ENCODE peak calls at places on chromosomes 5 and 9, in six cellular contexts. One of them, this sample, is unnamed.

GRCh38 chr9:80664327-80665210 is 1024.8 kb downstream of the TLE1 start:
- DNase-seq in fibroblast of lung: no peak
- DNase-seq in cardiac muscle cell: no peak
- DNase-seq in GM12864: no peak
- DNase-seq in A549: peak
- DNase-seq in adrenal gland: no peak
- DNase-seq in this sample: no peak

GRCh38 chr5:179530069-179530998 is 20.0 kb upstream of the RUFY1 start:
- DNase-seq in fibroblast of lung: peak
- DNase-seq in cardiac muscle cell: peak
- DNase-seq in GM12864: no peak
- DNase-seq in A549: peak
- DNase-seq in adrenal gland: peak
- DNase-seq in this sample: no peak

GRCh38 chr9:115614931-115615401 is 497.0 kb upstream of the TNC start:
- DNase-seq in fibroblast of lung: no peak
- DNase-seq in cardiac muscle cell: no peak
- DNase-seq in GM12864: no peak
- DNase-seq in A549: peak
- DNase-seq in adrenal gland: no peak
- DNase-seq in this sample: no peak

GRCh38 chr9:69370430-69370829 is 45.4 kb downstream of the ENTREP1 start:
- DNase-seq in fibroblast of lung: no peak
- DNase-seq in cardiac muscle cell: no peak
- DNase-seq in GM12864: no peak
- DNase-seq in A549: no peak
- DNase-seq in adrenal gland: no peak
- DNase-seq in this sample: no peak

GRCh38 chr9:112327718-112328450 is 5.5 kb downstream of the PTBP3 start:
- DNase-seq in fibroblast of lung: no peak
- DNase-seq in cardiac muscle cell: no peak
- DNase-seq in GM12864: no peak
- DNase-seq in A549: no peak
- DNase-seq in adrenal gland: no peak
- DNase-seq in this sample: no peak

GRCh38 chr9:124821247-124821623 is 32.0 kb upstream of the WDR38 start:
- DNase-seq in fibroblast of lung: no peak
- DNase-seq in cardiac muscle cell: no peak
- DNase-seq in GM12864: no peak
- DNase-seq in A549: no peak
- DNase-seq in adrenal gland: no peak
- DNase-seq in this sample: no peak

GRCh38 chr5:164187780-164188179 is 682.4 kb downstream of the MAT2B start:
- DNase-seq in fibroblast of lung: no peak
- DNase-seq in cardiac muscle cell: no peak
- DNase-seq in GM12864: no peak
- DNase-seq in A549: no peak
- DNase-seq in adrenal gland: no peak
- DNase-seq in this sample: no peak

GRCh38 chr5:57432876-57433275 is 49.7 kb downstream of the ACTBL2 start:
- DNase-seq in fibroblast of lung: no peak
- DNase-seq in cardiac muscle cell: no peak
- DNase-seq in GM12864: no peak
- DNase-seq in A549: peak
- DNase-seq in adrenal gland: peak
- DNase-seq in this sample: no peak

GRCh38 chr5:158461240-158461854 is 602.4 kb upstream of the CLINT1 start:
- DNase-seq in fibroblast of lung: peak
- DNase-seq in cardiac muscle cell: no peak
- DNase-seq in GM12864: no peak
- DNase-seq in A549: no peak
- DNase-seq in adrenal gland: no peak
- DNase-seq in this sample: no peak

GRCh38 chr9:122377241-122378164 is 6.7 kb downstream of the PTGS1 start:
- DNase-seq in fibroblast of lung: no peak
- DNase-seq in cardiac muscle cell: no peak
- DNase-seq in GM12864: no peak
- DNase-seq in A549: no peak
- DNase-seq in adrenal gland: no peak
- DNase-seq in this sample: no peak

GRCh38 chr9:100601216-100601615 is 23.3 kb downstream of the CAVIN4 start:
- DNase-seq in fibroblast of lung: peak
- DNase-seq in cardiac muscle cell: peak
- DNase-seq in GM12864: peak
- DNase-seq in A549: peak
- DNase-seq in adrenal gland: peak
- DNase-seq in this sample: peak

GRCh38 chr5:57366744-57367143 is 115.9 kb downstream of the ACTBL2 start:
- DNase-seq in fibroblast of lung: no peak
- DNase-seq in cardiac muscle cell: no peak
- DNase-seq in GM12864: no peak
- DNase-seq in A549: peak
- DNase-seq in adrenal gland: no peak
- DNase-seq in this sample: no peak

GRCh38 chr9:116944714-116945534 is 257.8 kb downstream of the TRIM32 start:
- DNase-seq in fibroblast of lung: no peak
- DNase-seq in cardiac muscle cell: no peak
- DNase-seq in GM12864: no peak
- DNase-seq in A549: no peak
- DNase-seq in adrenal gland: no peak
- DNase-seq in this sample: no peak

GRCh38 chr9:22005700-22006605 is 3.2 kb downstream of the CDKN2B start:
- DNase-seq in fibroblast of lung: peak
- DNase-seq in cardiac muscle cell: no peak
- DNase-seq in GM12864: no peak
- DNase-seq in A549: no peak
- DNase-seq in adrenal gland: no peak
- DNase-seq in this sample: no peak

GRCh38 chr9:129888085-129888808 is 53.0 kb downstream of the USP20 start:
- DNase-seq in fibroblast of lung: no peak
- DNase-seq in cardiac muscle cell: no peak
- DNase-seq in GM12864: peak
- DNase-seq in A549: no peak
- DNase-seq in adrenal gland: no peak
- DNase-seq in this sample: no peak

GRCh38 chr5:72063219-72063819 is 44.0 kb upstream of the MAP1B start:
- DNase-seq in fibroblast of lung: peak
- DNase-seq in cardiac muscle cell: peak
- DNase-seq in GM12864: no peak
- DNase-seq in A549: peak
- DNase-seq in adrenal gland: no peak
- DNase-seq in this sample: peak

GRCh38 chr9:108377382-108377781 is 478.4 kb downstream of the ACTL7B start:
- DNase-seq in fibroblast of lung: no peak
- DNase-seq in cardiac muscle cell: no peak
- DNase-seq in GM12864: no peak
- DNase-seq in A549: no peak
- DNase-seq in adrenal gland: no peak
- DNase-seq in this sample: no peak
- TF ChIP-seq CTCF in fibroblast of lung: no peak
- TF ChIP-seq CTCF in cardiac muscle cell: no peak
- TF ChIP-seq CTCF in GM12864: no peak
- TF ChIP-seq CTCF in A549: no peak
- TF ChIP-seq CTCF in adrenal gland: no peak
- TF ChIP-seq CTCF in this sample: no peak

GRCh38 chr5:154461531-154461930 is 15.7 kb downstream of the SAP30L start:
- DNase-seq in fibroblast of lung: no peak
- DNase-seq in cardiac muscle cell: peak
- DNase-seq in GM12864: no peak
- DNase-seq in A549: peak
- DNase-seq in adrenal gland: no peak
- DNase-seq in this sample: peak
- TF ChIP-seq CTCF in fibroblast of lung: no peak
- TF ChIP-seq CTCF in cardiac muscle cell: peak
- TF ChIP-seq CTCF in GM12864: no peak
- TF ChIP-seq CTCF in A549: peak
- TF ChIP-seq CTCF in adrenal gland: no peak
- TF ChIP-seq CTCF in this sample: peak

GRCh38 chr5:123283031-123283430 is 140.2 kb downstream of the CEP120 start:
- DNase-seq in fibroblast of lung: peak
- DNase-seq in cardiac muscle cell: no peak
- DNase-seq in GM12864: no peak
- DNase-seq in A549: no peak
- DNase-seq in adrenal gland: no peak
- DNase-seq in this sample: no peak

GRCh38 chr5:123289210-123289609 is 134.0 kb downstream of the CEP120 start:
- DNase-seq in fibroblast of lung: no peak
- DNase-seq in cardiac muscle cell: no peak
- DNase-seq in GM12864: no peak
- DNase-seq in A549: no peak
- DNase-seq in adrenal gland: no peak
- DNase-seq in this sample: no peak

GRCh38 chr5:123287881-123288280 is 135.3 kb downstream of the CEP120 start:
- DNase-seq in fibroblast of lung: no peak
- DNase-seq in cardiac muscle cell: no peak
- DNase-seq in GM12864: no peak
- DNase-seq in A549: no peak
- DNase-seq in adrenal gland: no peak
- DNase-seq in this sample: no peak

GRCh38 chr5:123283537-123283936 is 139.7 kb downstream of the CEP120 start:
- DNase-seq in fibroblast of lung: peak
- DNase-seq in cardiac muscle cell: no peak
- DNase-seq in GM12864: no peak
- DNase-seq in A549: no peak
- DNase-seq in adrenal gland: no peak
- DNase-seq in this sample: peak

DNA sequence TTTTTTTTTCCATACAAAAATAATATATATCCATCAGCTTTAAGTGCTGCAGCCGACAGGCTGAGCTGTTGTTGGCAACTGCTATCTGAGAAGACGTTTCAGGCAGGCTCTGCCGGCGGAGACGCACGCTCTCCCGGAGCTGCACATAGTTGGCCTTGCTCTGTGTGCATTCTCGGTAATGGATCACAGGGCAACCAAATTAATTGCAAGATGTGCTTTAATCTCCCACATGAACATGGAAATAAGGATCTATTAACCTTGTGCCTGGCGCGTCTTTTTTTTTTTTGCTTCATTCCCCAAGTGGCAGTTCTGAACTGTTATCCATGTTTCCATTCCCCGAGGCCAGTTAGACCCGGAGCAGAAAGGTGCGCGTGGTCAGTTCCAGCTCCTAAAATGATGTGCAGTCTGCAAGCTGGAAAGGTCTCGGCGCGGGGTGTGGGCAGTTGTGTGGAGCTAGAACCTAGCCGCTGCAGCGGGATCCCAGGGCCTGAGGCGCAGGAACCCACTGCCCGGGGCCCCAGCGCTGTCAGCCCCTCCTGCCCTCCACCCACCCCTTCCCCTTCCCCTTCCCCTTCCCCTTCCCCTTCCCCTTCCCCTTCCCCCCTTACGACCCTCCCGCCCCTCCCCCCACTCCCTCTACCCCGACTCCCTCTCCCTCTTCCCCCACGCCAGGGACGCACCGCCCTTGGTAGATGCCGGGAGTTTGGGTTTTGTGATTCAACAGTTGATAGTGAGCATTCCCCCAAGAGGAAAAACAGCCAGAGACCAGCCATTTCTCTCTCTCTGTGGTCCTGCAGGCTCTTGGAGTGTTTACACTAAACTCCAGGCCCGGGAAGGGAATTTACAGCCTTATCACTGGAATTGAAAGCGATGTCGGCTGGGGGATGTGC is 137.8 kb downstream of the CEP120 start:
- DNase-seq in fibroblast of lung: peak
- DNase-seq in cardiac muscle cell: peak
- DNase-seq in GM12864: no peak
- DNase-seq in A549: no peak
- DNase-seq in adrenal gland: no peak
- DNase-seq in this sample: no peak
- TF ChIP-seq CTCF in fibroblast of lung: no peak
- TF ChIP-seq CTCF in cardiac muscle cell: no peak
- TF ChIP-seq CTCF in GM12864: no peak
- TF ChIP-seq CTCF in A549: no peak
- TF ChIP-seq CTCF in adrenal gland: no peak
- TF ChIP-seq CTCF in this sample: no peak

GRCh38 chr5:66602621-66603020 is 6.4 kb downstream of the MAST4 start:
- DNase-seq in fibroblast of lung: no peak
- DNase-seq in cardiac muscle cell: no peak
- DNase-seq in GM12864: no peak
- DNase-seq in A549: no peak
- DNase-seq in adrenal gland: no peak
- DNase-seq in this sample: no peak

GRCh38 chr5:66595877-66596790 is at the start of gene MAST4:
- DNase-seq in fibroblast of lung: peak
- DNase-seq in cardiac muscle cell: peak
- DNase-seq in GM12864: peak
- DNase-seq in A549: peak
- DNase-seq in adrenal gland: peak
- DNase-seq in this sample: peak

DNA sequence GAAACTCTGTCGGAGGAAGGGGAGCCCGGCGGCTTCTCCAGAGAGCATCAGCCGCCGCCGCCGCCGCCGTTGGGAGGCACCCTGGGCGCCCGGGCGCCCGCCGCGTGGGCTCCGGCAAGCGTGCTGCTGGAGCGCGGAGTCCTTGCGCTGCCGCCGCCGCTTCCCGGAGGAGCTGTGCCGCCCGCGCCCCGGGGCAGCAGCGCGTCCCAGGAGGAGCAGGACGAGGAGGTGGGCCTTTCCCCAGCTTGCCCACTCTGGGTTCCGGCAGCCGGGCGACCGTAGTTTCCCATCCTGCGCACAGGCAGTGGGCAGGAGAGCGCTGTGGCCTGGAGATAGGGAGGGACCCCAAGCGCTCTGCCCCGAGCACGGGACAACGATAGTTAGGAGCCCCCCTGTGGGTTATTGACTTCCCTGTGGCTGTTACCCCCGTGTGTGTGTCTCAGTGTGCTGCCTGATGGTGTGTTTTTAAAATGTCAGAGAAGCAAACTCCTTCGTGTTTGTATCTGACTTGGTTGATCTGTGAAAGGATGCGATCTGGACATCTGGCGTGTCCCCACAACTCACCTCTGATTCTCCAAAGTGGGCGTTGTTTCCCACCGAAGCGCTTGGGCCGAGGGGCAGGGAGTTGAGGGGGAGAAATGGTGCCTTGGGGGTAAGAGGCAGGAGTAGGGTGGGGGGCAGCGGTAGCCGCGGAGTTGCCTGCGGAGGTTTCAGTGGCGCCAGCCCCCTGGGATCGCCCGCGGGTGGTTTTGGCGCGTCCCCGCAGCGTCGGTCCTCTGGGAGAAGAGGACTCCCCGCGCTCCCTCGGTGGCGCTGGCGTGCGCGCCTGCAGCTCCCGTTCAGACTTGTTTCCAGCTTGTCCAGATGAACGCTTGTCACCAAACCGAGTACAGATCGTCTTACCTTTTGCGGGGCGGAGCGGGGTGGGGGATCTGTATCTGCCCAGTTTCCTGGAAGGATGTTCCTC is 881 bp downstream of the MAST4 start:
- DNase-seq in fibroblast of lung: peak
- DNase-seq in cardiac muscle cell: peak
- DNase-seq in GM12864: no peak
- DNase-seq in A549: peak
- DNase-seq in adrenal gland: peak
- DNase-seq in this sample: peak
- TF ChIP-seq CTCF in fibroblast of lung: no peak
- TF ChIP-seq CTCF in cardiac muscle cell: no peak
- TF ChIP-seq CTCF in GM12864: no peak
- TF ChIP-seq CTCF in A549: no peak
- TF ChIP-seq CTCF in adrenal gland: no peak
- TF ChIP-seq CTCF in this sample: no peak

GRCh38 chr5:155094455-155094854 is 80.9 kb downstream of the KIF4B start:
- DNase-seq in fibroblast of lung: no peak
- DNase-seq in cardiac muscle cell: no peak
- DNase-seq in GM12864: no peak
- DNase-seq in A549: no peak
- DNase-seq in adrenal gland: no peak
- DNase-seq in this sample: no peak
- TF ChIP-seq CTCF in fibroblast of lung: no peak
- TF ChIP-seq CTCF in cardiac muscle cell: no peak
- TF ChIP-seq CTCF in GM12864: no peak
- TF ChIP-seq CTCF in A549: no peak
- TF ChIP-seq CTCF in adrenal gland: no peak
- TF ChIP-seq CTCF in this sample: no peak

GRCh38 chr5:62305715-62306493 is at the start of gene KIF2A:
- DNase-seq in fibroblast of lung: peak
- DNase-seq in cardiac muscle cell: peak
- DNase-seq in GM12864: peak
- DNase-seq in A549: peak
- DNase-seq in adrenal gland: peak
- DNase-seq in this sample: peak
- TF ChIP-seq CTCF in fibroblast of lung: no peak
- TF ChIP-seq CTCF in cardiac muscle cell: no peak
- TF ChIP-seq CTCF in GM12864: peak
- TF ChIP-seq CTCF in A549: no peak
- TF ChIP-seq CTCF in adrenal gland: no peak
- TF ChIP-seq CTCF in this sample: no peak